ENCODE peak calls at places on chromosome 13, in four cellular contexts. One of them, this sample, is unnamed.

GRCh38 chr13:47932953-47933687 is 68.0 kb downstream of the SUCLA2 start:
- DNase-seq in mesenchymal stem cell: no peak
- DNase-seq in IMR-90: no peak
- DNase-seq in H9: no peak
- DNase-seq in this sample: peak

GRCh38 chr13:111966969-111967368 is 100.0 kb upstream of the SOX1 start:
- DNase-seq in mesenchymal stem cell: no peak
- DNase-seq in IMR-90: no peak
- DNase-seq in H9: no peak
- DNase-seq in this sample: no peak

GRCh38 chr13:44362394-44363040 is 11.1 kb upstream of the SERP2 start:
- DNase-seq in mesenchymal stem cell: peak
- DNase-seq in IMR-90: no peak
- DNase-seq in H9: no peak
- DNase-seq in this sample: no peak

GRCh38 chr13:44068169-44068568 is 188.5 kb downstream of the LACC1 start:
- DNase-seq in mesenchymal stem cell: no peak
- DNase-seq in IMR-90: peak
- DNase-seq in H9: no peak
- DNase-seq in this sample: no peak

GRCh38 chr13:34358811-34359513 is 541.0 kb downstream of the RFC3 start:
- DNase-seq in mesenchymal stem cell: peak
- DNase-seq in IMR-90: peak
- DNase-seq in H9: no peak
- DNase-seq in this sample: no peak

GRCh38 chr13:107210216-107211010 is 642.5 kb upstream of the ARGLU1 start:
- DNase-seq in mesenchymal stem cell: peak
- DNase-seq in IMR-90: peak
- DNase-seq in H9: no peak
- DNase-seq in this sample: no peak

GRCh38 chr13:44918323-44919102 is 70.8 kb downstream of the NUFIP1 start:
- DNase-seq in mesenchymal stem cell: peak
- DNase-seq in IMR-90: peak
- DNase-seq in H9: peak
- DNase-seq in this sample: no peak

GRCh38 chr13:29520671-29521070 is 74.8 kb downstream of the SLC7A1 start:
- DNase-seq in mesenchymal stem cell: peak
- DNase-seq in IMR-90: peak
- DNase-seq in H9: no peak
- DNase-seq in this sample: no peak

DNA sequence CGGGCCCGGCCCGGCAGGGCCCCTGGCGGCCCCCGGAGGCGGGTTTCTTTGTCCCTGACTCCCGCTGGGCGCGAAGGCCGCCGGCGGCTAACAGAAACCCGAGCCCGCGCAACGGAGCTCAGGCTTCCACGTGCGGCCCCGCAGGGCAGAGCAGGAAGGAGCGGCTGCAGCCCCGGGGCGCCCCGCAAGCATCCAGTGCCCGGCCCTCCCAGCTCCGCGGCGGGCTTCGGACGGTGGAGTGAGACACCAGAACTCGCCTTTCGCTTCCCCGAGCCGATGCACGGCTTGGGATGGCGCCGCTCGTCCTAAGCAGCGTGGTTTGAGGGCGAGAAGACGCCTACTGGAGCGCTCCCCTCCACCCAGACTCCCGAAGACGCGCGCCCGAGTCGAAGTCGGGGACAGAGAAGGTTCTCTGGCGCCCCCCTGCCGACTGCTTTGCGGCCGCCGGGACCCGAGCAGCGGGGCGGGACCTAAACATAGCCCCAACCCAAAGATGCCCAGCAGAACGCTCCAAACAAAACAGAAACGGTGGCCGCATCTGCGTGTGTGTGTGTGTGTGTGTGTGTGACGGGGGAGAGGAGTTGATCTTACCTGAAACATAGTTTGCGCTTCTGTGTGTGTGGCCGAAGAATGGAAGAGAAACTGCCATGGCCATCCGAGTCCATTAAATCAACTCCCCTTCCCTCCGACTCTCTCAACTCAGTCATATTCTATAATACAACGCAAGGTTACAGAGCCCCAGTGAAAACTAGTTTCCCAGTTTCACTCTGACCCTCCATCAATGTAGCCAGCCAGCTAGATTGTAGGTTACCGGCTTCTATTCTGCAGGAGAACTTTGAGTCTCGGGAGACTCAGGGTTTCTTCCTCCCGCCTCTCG is 629 bp upstream of the FGF9 start:
- DNase-seq in mesenchymal stem cell: peak
- DNase-seq in IMR-90: peak
- DNase-seq in H9: peak
- DNase-seq in this sample: peak
- H3K18ac ChIP-seq in mesenchymal stem cell: no peak
- H3K18ac ChIP-seq in IMR-90: no peak
- H3K18ac ChIP-seq in H9: peak
- H3K18ac ChIP-seq in this sample: peak

GRCh38 chr13:50800091-50800739 is 43.3 kb downstream of the DLEU7 start:
- DNase-seq in mesenchymal stem cell: peak
- DNase-seq in IMR-90: no peak
- DNase-seq in H9: no peak
- DNase-seq in this sample: no peak
- H3K18ac ChIP-seq in mesenchymal stem cell: no peak
- H3K18ac ChIP-seq in IMR-90: no peak
- H3K18ac ChIP-seq in H9: no peak
- H3K18ac ChIP-seq in this sample: no peak

GRCh38 chr13:102845289-102845629 is 573 bp upstream of the ERCC5 start:
- DNase-seq in mesenchymal stem cell: no peak
- DNase-seq in IMR-90: no peak
- DNase-seq in H9: no peak
- DNase-seq in this sample: no peak

GRCh38 chr13:102846261-102847015 is 606 bp downstream of the ERCC5 start:
- DNase-seq in mesenchymal stem cell: peak
- DNase-seq in IMR-90: peak
- DNase-seq in H9: peak
- DNase-seq in this sample: no peak

GRCh38 chr13:102847272-102848234 is 1.7 kb downstream of the ERCC5 start:
- DNase-seq in mesenchymal stem cell: peak
- DNase-seq in IMR-90: peak
- DNase-seq in H9: no peak
- DNase-seq in this sample: no peak

GRCh38 chr13:102848956-102849355 is 3.1 kb downstream of the ERCC5 start:
- DNase-seq in mesenchymal stem cell: no peak
- DNase-seq in IMR-90: no peak
- DNase-seq in H9: no peak
- DNase-seq in this sample: no peak

GRCh38 chr13:102845630-102846260 is at the start of gene ERCC5:
- DNase-seq in mesenchymal stem cell: peak
- DNase-seq in IMR-90: peak
- DNase-seq in H9: peak
- DNase-seq in this sample: peak
- H3K18ac ChIP-seq in mesenchymal stem cell: peak
- H3K18ac ChIP-seq in IMR-90: peak
- H3K18ac ChIP-seq in H9: peak
- H3K18ac ChIP-seq in this sample: peak

DNA sequence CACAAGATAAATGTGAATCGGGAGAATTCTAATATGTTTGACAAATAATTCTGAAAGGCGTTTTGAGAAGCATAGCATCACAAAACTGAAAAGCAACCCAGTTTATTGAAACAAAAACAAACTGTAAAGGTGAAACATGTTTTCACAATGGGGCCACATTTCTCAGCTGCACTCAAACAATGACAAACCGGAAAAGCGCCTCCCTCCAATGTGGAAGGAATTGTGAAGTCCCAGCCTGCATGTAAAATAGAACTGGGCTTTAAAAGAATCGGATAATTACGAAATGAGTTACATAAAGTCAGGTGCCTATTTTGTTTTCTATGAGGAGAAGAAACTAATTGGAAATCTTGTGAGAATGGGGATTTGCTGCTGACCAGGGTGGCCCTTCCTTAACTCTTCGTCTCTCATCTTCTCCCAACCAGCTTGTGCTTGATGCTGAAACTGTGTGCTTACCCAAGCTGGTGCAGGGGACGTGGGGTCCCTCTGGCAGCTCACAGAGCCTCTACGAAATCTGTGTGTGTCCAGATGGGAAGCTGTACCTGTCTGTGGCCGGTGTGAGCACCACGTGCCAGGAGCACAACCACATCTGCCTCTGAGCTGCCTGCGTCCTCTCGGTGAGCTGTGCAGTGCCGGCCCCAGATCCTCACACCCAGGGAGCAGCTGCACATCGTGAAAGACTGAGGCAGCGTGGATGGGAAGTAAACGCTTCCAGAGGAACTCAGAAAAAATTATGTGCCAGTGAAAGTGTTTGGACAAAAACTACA is 109.4 kb downstream of the SACS start:
- DNase-seq in mesenchymal stem cell: no peak
- DNase-seq in IMR-90: peak
- DNase-seq in H9: no peak
- DNase-seq in this sample: no peak
- H3K18ac ChIP-seq in mesenchymal stem cell: peak
- H3K18ac ChIP-seq in IMR-90: peak
- H3K18ac ChIP-seq in H9: peak
- H3K18ac ChIP-seq in this sample: peak

DNA sequence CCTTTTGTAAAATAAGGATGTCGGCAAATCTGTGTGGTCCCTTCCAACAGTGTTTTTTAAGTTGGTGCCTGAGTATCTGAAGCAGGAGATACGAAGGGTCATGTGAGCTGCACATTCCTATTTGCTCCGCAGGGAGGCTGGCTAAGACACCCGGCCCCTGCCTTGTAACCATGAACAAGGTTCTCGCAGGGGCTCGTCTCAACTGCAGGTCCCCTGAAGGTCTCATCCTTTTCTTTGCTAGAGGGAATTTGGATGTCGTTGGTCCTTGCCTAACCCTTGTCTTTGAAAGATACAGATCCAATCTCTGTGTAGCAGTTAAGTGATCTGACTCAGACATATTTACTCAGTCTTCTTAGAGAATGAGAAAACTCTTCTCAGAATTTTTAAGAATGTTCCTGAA is 64.4 kb downstream of the LRCH1 start:
- DNase-seq in mesenchymal stem cell: no peak
- DNase-seq in IMR-90: peak
- DNase-seq in H9: no peak
- DNase-seq in this sample: no peak
- H3K18ac ChIP-seq in mesenchymal stem cell: peak
- H3K18ac ChIP-seq in IMR-90: peak
- H3K18ac ChIP-seq in H9: no peak
- H3K18ac ChIP-seq in this sample: peak

GRCh38 chr13:99949657-99950413 is 21.7 kb downstream of the ZIC5 start:
- DNase-seq in mesenchymal stem cell: no peak
- DNase-seq in IMR-90: no peak
- DNase-seq in H9: no peak
- DNase-seq in this sample: no peak
- H3K18ac ChIP-seq in mesenchymal stem cell: no peak
- H3K18ac ChIP-seq in IMR-90: no peak
- H3K18ac ChIP-seq in H9: no peak
- H3K18ac ChIP-seq in this sample: peak